ENCODE peak calls at places on chromosomes 16 and 17, in five cellular contexts. T, Z, J, W and U are unnamed samples.

GRCh38 chr17:71757956-71758355 is 362.9 kb upstream of the SOX9 start:
- DNase-seq in J (no peak), Z (no peak), W (no peak), T (no peak), U (no peak)

GRCh38 chr17:62562656-62563055 is 64.8 kb upstream of the MRC2 start:
- DNase-seq in W (no peak), Z (no peak), J (no peak), T (peak; percentile 48), U (no peak)

GRCh38 chr16:86649875-86650274 is 71.5 kb downstream of the FOXL1 start:
- DNase-seq in W (no peak), Z (no peak), T (no peak), J (no peak), U (no peak)

GRCh38 chr17:56834380-56835258 is 668 bp downstream of the DGKE start:
- DNase-seq in T (peak; percentile 23), J (peak; percentile 83), Z (peak; percentile 69), W (no peak), U (no peak)

GRCh38 chr16:1601031-1601430 is 10.8 kb downstream of the IFT140 start:
- DNase-seq in W (no peak), Z (no peak), J (no peak), T (no peak), U (no peak)

GRCh38 chr16:68286153-68287074 is 22.1 kb downstream of the SLC7A6 start:
- DNase-seq in Z (peak; percentile 76), J (no peak), W (no peak), T (no peak), U (no peak)

GRCh38 chr16:23561586-23561985 is 4.1 kb downstream of the UBFD1 start:
- DNase-seq in W (no peak), J (no peak), T (no peak), Z (no peak), U (no peak)

GRCh38 chr17:42845556-42845917 is 1.2 kb downstream of the AOC2 start:
- DNase-seq in T (no peak), Z (no peak), W (no peak), J (no peak), U (no peak)

GRCh38 chr17:75487351-75488070 is 27.8 kb downstream of the CASKIN2 start:
- DNase-seq in W (no peak), J (peak; percentile 60), Z (peak; percentile 73), T (no peak), U (no peak)

GRCh38 chr16:1435921-1436697 is 5.2 kb downstream of the PERCC1 start:
- DNase-seq in J (no peak), T (no peak), Z (no peak), W (no peak), U (no peak)

GRCh38 chr16:89545831-89546574 is 14.5 kb upstream of the RPL13 start:
- DNase-seq in Z (no peak), W (no peak), J (no peak), T (no peak), U (no peak)

GRCh38 chr17:80047176-80047575 is 10.7 kb downstream of the CCDC40 start:
- DNase-seq in W (no peak), T (no peak), Z (no peak), J (no peak), U (no peak)

GRCh38 chr16:88730632-88731607 is 24.6 kb downstream of the CTU2 start:
- DNase-seq in T (no peak), W (no peak), Z (no peak), J (no peak), U (no peak)

GRCh38 chr17:4444782-4445473 is 11.2 kb downstream of the SPNS3 start:
- DNase-seq in T (no peak), J (no peak), Z (no peak), W (peak; percentile 24), U (no peak)

GRCh38 chr17:55219939-55220338 is 44.8 kb upstream of the HLF start:
- DNase-seq in Z (no peak), W (no peak), J (no peak), T (no peak), U (no peak)

GRCh38 chr17:35345926-35346771 is 27.3 kb downstream of the SLFN11 start:
- DNase-seq in Z (no peak), T (no peak), J (no peak), W (no peak), U (no peak)

GRCh38 chr16:70694088-70694487 is 8.2 kb upstream of the MTSS2 start:
- DNase-seq in Z (no peak), T (peak; percentile 30), J (no peak), W (no peak), U (no peak)

GRCh38 chr16:84209989-84210388 is 19.0 kb downstream of the ADAD2 start:
- DNase-seq in W (no peak), Z (peak; percentile 10), T (no peak), J (no peak), U (no peak)

GRCh38 chr17:79948406-79948917 is 87.2 kb downstream of the TBC1D16 start:
- DNase-seq in W (no peak), J (no peak), Z (no peak), T (no peak), U (no peak)

GRCh38 chr16:4109250-4109736 is 6.9 kb downstream of the ADCY9 start:
- DNase-seq in T (no peak), Z (no peak), W (no peak), J (no peak), U (no peak)

GRCh38 chr17:5000237-5000639 is 2.5 kb downstream of the KIF1C start:
- DNase-seq in Z (no peak), J (no peak), W (no peak), T (no peak), U (no peak)

GRCh38 chr16:56950881-56951771 is 10.6 kb upstream of the CETP start:
- DNase-seq in J (peak; percentile 73), Z (peak; percentile 90), W (no peak), T (peak; percentile 47), U (no peak)

GRCh38 chr17:145671-146541 is 8.5 kb downstream of the SCGB1C2 start:
- DNase-seq in W (no peak), J (no peak), Z (no peak), T (no peak), U (no peak)

GRCh38 chr17:64940055-64940454 is 20.8 kb upstream of the LRRC37A3 start:
- DNase-seq in J (no peak), T (no peak), W (no peak), Z (no peak), U (no peak)

GRCh38 chr17:36918260-36918691 is 19.0 kb upstream of the LHX1 start:
- DNase-seq in J (no peak), T (no peak), W (no peak), Z (no peak), U (no peak)

GRCh38 chr17:44376124-44376523 is 12.5 kb upstream of the FAM171A2 start:
- DNase-seq in W (no peak), T (no peak), J (peak; percentile 50), Z (peak; percentile 49), U (no peak)

GRCh38 chr17:3513305-3514035 is 37.7 kb downstream of the ASPA start:
- DNase-seq in W (no peak), Z (no peak), T (no peak), J (no peak), U (no peak)

GRCh38 chr17:41880130-41880529 is 14.9 kb upstream of the KLHL11 start:
- DNase-seq in J (no peak), T (no peak), Z (no peak), W (no peak), U (no peak)

GRCh38 chr17:28405632-28406477 is at the start of gene SLC46A1:
- DNase-seq in J (peak; percentile 77), W (no peak), T (no peak), Z (no peak), U (no peak)

GRCh38 chr16:73743665-73744496 is 552.7 kb upstream of the PSMD7 start:
- DNase-seq in Z (no peak), J (no peak), T (peak; percentile 4), W (no peak), U (no peak)

GRCh38 chr17:74738051-74738996 is 1.3 kb downstream of the RAB37 start:
- DNase-seq in Z (peak; percentile 88), J (peak; percentile 86), T (no peak), W (no peak), U (no peak)

GRCh38 chr17:11332706-11333105 is 91.7 kb downstream of the SHISA6 start:
- DNase-seq in T (no peak), W (no peak), Z (no peak), J (no peak), U (no peak)

GRCh38 chr16:84667600-84668309 is 19.4 kb downstream of the KLHL36 start:
- DNase-seq in T (no peak), Z (no peak), W (no peak), J (no peak), U (no peak)

GRCh38 chr17:27241346-27241946 is 52.5 kb upstream of the WSB1 start:
- DNase-seq in T (no peak), W (peak; percentile 87), J (no peak), Z (no peak), U (no peak)

GRCh38 chr16:7509919-7510705 is 177.5 kb downstream of the RBFOX1 start:
- DNase-seq in J (no peak), Z (no peak), W (no peak), T (no peak), U (no peak)